ENCODE peak calls at places on chromosomes 6 and 20, in ten cellular contexts. One of them, this sample, is unnamed.

GRCh38 chr20:25389858-25390537 is 637 bp downstream of the ABHD12 start:
- DNase-seq in A549: peak
- DNase-seq in K562: peak
- DNase-seq in fibroblast of lung: peak
- DNase-seq in heart right ventricle: peak
- DNase-seq in prostate gland: peak
- DNase-seq in colonic mucosa: peak
- DNase-seq in IMR-90: no peak
- DNase-seq in WERI-Rb-1: peak
- DNase-seq in Panc1: no peak
- DNase-seq in this sample: peak

GRCh38 chr6:147651249-147652063 is 143.0 kb downstream of the SAMD5 start:
- DNase-seq in A549: no peak
- DNase-seq in WERI-Rb-1: peak
- DNase-seq in Panc1: no peak
- DNase-seq in heart right ventricle: peak
- DNase-seq in IMR-90: peak
- DNase-seq in prostate gland: no peak
- DNase-seq in fibroblast of lung: peak
- DNase-seq in colonic mucosa: no peak
- DNase-seq in K562: no peak
- DNase-seq in this sample: no peak

GRCh38 chr20:50320910-50321796 is 130.5 kb downstream of the CEBPB start:
- DNase-seq in IMR-90: peak
- DNase-seq in colonic mucosa: peak
- DNase-seq in heart right ventricle: peak
- DNase-seq in WERI-Rb-1: peak
- DNase-seq in prostate gland: peak
- DNase-seq in A549: peak
- DNase-seq in Panc1: no peak
- DNase-seq in fibroblast of lung: peak
- DNase-seq in K562: peak
- DNase-seq in this sample: peak

GRCh38 chr20:1301031-1301529 is 27.9 kb downstream of the SDCBP2 start:
- DNase-seq in colonic mucosa: no peak
- DNase-seq in fibroblast of lung: peak
- DNase-seq in Panc1: no peak
- DNase-seq in prostate gland: no peak
- DNase-seq in K562: peak
- DNase-seq in heart right ventricle: no peak
- DNase-seq in WERI-Rb-1: peak
- DNase-seq in IMR-90: peak
- DNase-seq in A549: no peak
- DNase-seq in this sample: peak

GRCh38 chr6:142334294-142334693 is 32.5 kb downstream of the ADGRG6 start:
- DNase-seq in A549: no peak
- DNase-seq in prostate gland: no peak
- DNase-seq in IMR-90: no peak
- DNase-seq in Panc1: no peak
- DNase-seq in WERI-Rb-1: no peak
- DNase-seq in colonic mucosa: no peak
- DNase-seq in heart right ventricle: no peak
- DNase-seq in fibroblast of lung: no peak
- DNase-seq in K562: no peak
- DNase-seq in this sample: no peak

GRCh38 chr6:15953152-15953880 is 175.6 kb upstream of the MYLIP start:
- DNase-seq in Panc1: no peak
- DNase-seq in prostate gland: no peak
- DNase-seq in WERI-Rb-1: no peak
- DNase-seq in fibroblast of lung: no peak
- DNase-seq in K562: no peak
- DNase-seq in A549: no peak
- DNase-seq in IMR-90: no peak
- DNase-seq in heart right ventricle: no peak
- DNase-seq in colonic mucosa: no peak
- DNase-seq in this sample: no peak

GRCh38 chr6:112039431-112039770 is 14.5 kb upstream of the CCN6 start:
- DNase-seq in colonic mucosa: no peak
- DNase-seq in heart right ventricle: no peak
- DNase-seq in IMR-90: no peak
- DNase-seq in A549: no peak
- DNase-seq in K562: no peak
- DNase-seq in prostate gland: no peak
- DNase-seq in Panc1: no peak
- DNase-seq in fibroblast of lung: no peak
- DNase-seq in WERI-Rb-1: no peak
- DNase-seq in this sample: no peak

GRCh38 chr6:117270121-117270959 is 5.0 kb downstream of the VGLL2 start:
- DNase-seq in A549: no peak
- DNase-seq in IMR-90: no peak
- DNase-seq in colonic mucosa: no peak
- DNase-seq in WERI-Rb-1: peak
- DNase-seq in Panc1: no peak
- DNase-seq in fibroblast of lung: peak
- DNase-seq in prostate gland: no peak
- DNase-seq in heart right ventricle: peak
- DNase-seq in K562: no peak
- DNase-seq in this sample: no peak

GRCh38 chr20:1146957-1147356 is 28.6 kb downstream of the PSMF1 start:
- DNase-seq in colonic mucosa: no peak
- DNase-seq in prostate gland: no peak
- DNase-seq in heart right ventricle: no peak
- DNase-seq in fibroblast of lung: no peak
- DNase-seq in A549: no peak
- DNase-seq in WERI-Rb-1: no peak
- DNase-seq in K562: no peak
- DNase-seq in Panc1: no peak
- DNase-seq in IMR-90: no peak
- DNase-seq in this sample: no peak

GRCh38 chr6:108476381-108476780 is 84.3 kb upstream of the FOXO3 start:
- DNase-seq in A549: no peak
- DNase-seq in prostate gland: no peak
- DNase-seq in WERI-Rb-1: no peak
- DNase-seq in Panc1: no peak
- DNase-seq in fibroblast of lung: no peak
- DNase-seq in IMR-90: no peak
- DNase-seq in K562: no peak
- DNase-seq in colonic mucosa: no peak
- DNase-seq in heart right ventricle: no peak
- DNase-seq in this sample: no peak

GRCh38 chr6:140225587-140226438 is 851.4 kb upstream of the CITED2 start:
- DNase-seq in IMR-90: peak
- DNase-seq in WERI-Rb-1: no peak
- DNase-seq in Panc1: no peak
- DNase-seq in colonic mucosa: no peak
- DNase-seq in prostate gland: no peak
- DNase-seq in heart right ventricle: no peak
- DNase-seq in A549: no peak
- DNase-seq in fibroblast of lung: peak
- DNase-seq in K562: no peak
- DNase-seq in this sample: no peak

GRCh38 chr20:62485062-62485700 is 9.4 kb upstream of the GATA5 start:
- DNase-seq in A549: no peak
- DNase-seq in prostate gland: no peak
- DNase-seq in fibroblast of lung: peak
- DNase-seq in Panc1: no peak
- DNase-seq in heart right ventricle: no peak
- DNase-seq in colonic mucosa: no peak
- DNase-seq in IMR-90: peak
- DNase-seq in K562: peak
- DNase-seq in WERI-Rb-1: peak
- DNase-seq in this sample: no peak

DNA sequence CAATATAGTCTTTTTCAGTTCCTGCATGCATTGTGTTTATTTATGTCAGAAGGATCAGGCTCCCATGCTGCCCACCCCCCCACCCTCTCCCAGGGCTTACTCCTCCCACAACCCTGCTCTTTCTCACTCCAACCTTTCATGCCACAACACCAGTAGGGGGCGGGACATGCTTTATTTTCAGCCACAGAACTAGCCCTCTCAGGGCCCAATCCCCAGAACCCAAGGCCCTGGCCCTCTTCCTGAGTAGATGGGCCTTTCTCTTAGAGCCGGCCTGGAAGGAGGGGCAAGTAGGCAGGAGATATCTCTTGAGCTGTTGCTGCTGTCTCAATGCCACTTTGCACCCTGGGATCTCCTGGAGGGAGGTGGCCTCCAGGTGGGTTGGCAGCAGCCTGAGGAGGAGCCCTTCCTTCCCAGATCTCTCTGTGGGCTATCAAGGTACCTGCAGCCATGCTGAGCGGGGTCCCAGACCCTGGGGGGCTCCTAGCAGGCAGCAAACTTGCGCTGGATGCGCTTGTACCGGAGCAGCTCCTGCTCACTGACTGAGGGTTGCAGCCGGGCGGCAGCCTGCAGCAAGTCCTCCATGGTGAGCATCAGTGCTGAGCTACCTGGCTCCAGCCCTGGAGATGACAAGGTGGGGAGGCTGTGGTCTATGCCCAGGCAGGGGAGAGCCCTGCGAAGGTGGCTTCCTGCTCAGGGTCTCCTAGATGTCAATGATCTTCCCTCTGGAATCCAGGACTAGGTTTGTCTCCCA is 3.5 kb downstream of the GNMT start:
- DNase-seq in heart right ventricle: no peak
- DNase-seq in Panc1: no peak
- DNase-seq in fibroblast of lung: peak
- DNase-seq in prostate gland: no peak
- DNase-seq in colonic mucosa: peak
- DNase-seq in IMR-90: peak
- DNase-seq in A549: peak
- DNase-seq in K562: peak
- DNase-seq in WERI-Rb-1: peak
- DNase-seq in this sample: no peak
- TF ChIP-seq CTCF in heart right ventricle: no peak
- TF ChIP-seq CTCF in Panc1: no peak
- TF ChIP-seq CTCF in fibroblast of lung: peak
- TF ChIP-seq CTCF in prostate gland: no peak
- TF ChIP-seq CTCF in colonic mucosa: peak
- TF ChIP-seq CTCF in IMR-90: peak
- TF ChIP-seq CTCF in A549: peak
- TF ChIP-seq CTCF in K562: peak
- TF ChIP-seq CTCF in WERI-Rb-1: peak
- TF ChIP-seq CTCF in this sample: no peak

GRCh38 chr6:168627798-168628551 is 187.0 kb downstream of the SMOC2 start:
- DNase-seq in A549: no peak
- DNase-seq in Panc1: no peak
- DNase-seq in IMR-90: no peak
- DNase-seq in WERI-Rb-1: no peak
- DNase-seq in prostate gland: no peak
- DNase-seq in heart right ventricle: no peak
- DNase-seq in fibroblast of lung: no peak
- DNase-seq in K562: no peak
- DNase-seq in colonic mucosa: no peak
- DNase-seq in this sample: no peak
- H3K27ac ChIP-seq in A549: no peak
- H3K27ac ChIP-seq in Panc1: no peak
- H3K27ac ChIP-seq in IMR-90: no peak
- H3K27ac ChIP-seq in WERI-Rb-1: no peak
- H3K27ac ChIP-seq in prostate gland: peak
- H3K27ac ChIP-seq in heart right ventricle: no peak
- H3K27ac ChIP-seq in fibroblast of lung: no peak
- H3K27ac ChIP-seq in K562: no peak
- H3K27ac ChIP-seq in colonic mucosa: no peak
- H3K27ac ChIP-seq in this sample: no peak

DNA sequence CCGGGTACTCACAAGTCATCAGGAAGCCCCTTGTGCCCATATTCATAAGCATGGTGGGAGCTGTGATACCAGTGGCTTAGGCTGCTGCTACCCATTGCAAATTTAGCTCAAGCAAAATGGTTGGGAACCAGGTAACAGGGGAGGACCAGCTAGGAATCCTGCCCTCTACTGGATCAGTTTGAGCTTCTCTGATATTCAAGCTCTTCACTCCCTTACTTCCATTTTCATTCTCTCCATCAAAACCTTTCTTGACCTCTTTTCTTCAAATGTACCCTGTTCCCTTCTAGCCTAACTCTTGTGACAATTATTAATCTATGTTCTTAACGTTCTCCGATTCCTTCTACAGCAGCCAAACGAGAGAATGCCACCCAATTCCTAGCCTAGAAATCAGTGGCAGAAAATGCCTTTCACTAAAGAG is 9.7 kb downstream of the NOL7 start:
- DNase-seq in IMR-90: peak
- DNase-seq in colonic mucosa: no peak
- DNase-seq in fibroblast of lung: peak
- DNase-seq in K562: peak
- DNase-seq in Panc1: peak
- DNase-seq in prostate gland: no peak
- DNase-seq in WERI-Rb-1: peak
- DNase-seq in A549: peak
- DNase-seq in heart right ventricle: no peak
- DNase-seq in this sample: peak
- TF ChIP-seq CTCF in IMR-90: peak
- TF ChIP-seq CTCF in colonic mucosa: peak
- TF ChIP-seq CTCF in fibroblast of lung: peak
- TF ChIP-seq CTCF in K562: peak
- TF ChIP-seq CTCF in Panc1: peak
- TF ChIP-seq CTCF in prostate gland: no peak
- TF ChIP-seq CTCF in WERI-Rb-1: peak
- TF ChIP-seq CTCF in A549: peak
- TF ChIP-seq CTCF in heart right ventricle: peak
- TF ChIP-seq CTCF in this sample: peak

GRCh38 chr6:34383171-34383631 is 9.3 kb downstream of the NUDT3 start:
- DNase-seq in Panc1: no peak
- DNase-seq in colonic mucosa: no peak
- DNase-seq in prostate gland: no peak
- DNase-seq in K562: no peak
- DNase-seq in fibroblast of lung: peak
- DNase-seq in IMR-90: peak
- DNase-seq in WERI-Rb-1: no peak
- DNase-seq in heart right ventricle: no peak
- DNase-seq in A549: no peak
- DNase-seq in this sample: no peak

GRCh38 chr6:34386316-34387137 is 5.9 kb downstream of the NUDT3 start:
- DNase-seq in fibroblast of lung: peak
- DNase-seq in colonic mucosa: no peak
- DNase-seq in A549: no peak
- DNase-seq in prostate gland: no peak
- DNase-seq in IMR-90: peak
- DNase-seq in K562: no peak
- DNase-seq in Panc1: no peak
- DNase-seq in heart right ventricle: no peak
- DNase-seq in WERI-Rb-1: no peak
- DNase-seq in this sample: no peak

GRCh38 chr6:34385793-34386195 is 6.7 kb downstream of the NUDT3 start:
- DNase-seq in prostate gland: no peak
- DNase-seq in Panc1: no peak
- DNase-seq in WERI-Rb-1: no peak
- DNase-seq in heart right ventricle: no peak
- DNase-seq in IMR-90: no peak
- DNase-seq in fibroblast of lung: no peak
- DNase-seq in A549: no peak
- DNase-seq in colonic mucosa: no peak
- DNase-seq in K562: no peak
- DNase-seq in this sample: no peak

GRCh38 chr6:34383651-34384304 is 8.7 kb downstream of the NUDT3 start:
- DNase-seq in A549: no peak
- DNase-seq in K562: no peak
- DNase-seq in WERI-Rb-1: no peak
- DNase-seq in colonic mucosa: no peak
- DNase-seq in Panc1: no peak
- DNase-seq in prostate gland: no peak
- DNase-seq in fibroblast of lung: peak
- DNase-seq in IMR-90: no peak
- DNase-seq in heart right ventricle: no peak
- DNase-seq in this sample: no peak

GRCh38 chr6:34384305-34385153 is 7.9 kb downstream of the NUDT3 start:
- DNase-seq in IMR-90: no peak
- DNase-seq in fibroblast of lung: no peak
- DNase-seq in prostate gland: no peak
- DNase-seq in heart right ventricle: no peak
- DNase-seq in colonic mucosa: no peak
- DNase-seq in K562: no peak
- DNase-seq in Panc1: no peak
- DNase-seq in A549: no peak
- DNase-seq in WERI-Rb-1: no peak
- DNase-seq in this sample: no peak
- H3K27ac ChIP-seq in IMR-90: no peak
- H3K27ac ChIP-seq in fibroblast of lung: peak
- H3K27ac ChIP-seq in prostate gland: no peak
- H3K27ac ChIP-seq in heart right ventricle: peak
- H3K27ac ChIP-seq in colonic mucosa: peak
- H3K27ac ChIP-seq in K562: peak
- H3K27ac ChIP-seq in Panc1: no peak
- H3K27ac ChIP-seq in A549: no peak
- H3K27ac ChIP-seq in WERI-Rb-1: no peak
- H3K27ac ChIP-seq in this sample: no peak